ENCODE peak calls at places on chromosomes 16 and 17, in six cellular contexts. One of them, this sample, is unnamed.

GRCh38 chr16:71811261-71811803 is 2.7 kb upstream of the AP1G1 start:
- DNase-seq in psoas muscle: no peak
- DNase-seq in IMR-90: peak; percentile 60
- DNase-seq in A549: no peak
- DNase-seq in A673: no peak
- DNase-seq in WERI-Rb-1: no peak
- DNase-seq in this sample: no peak

GRCh38 chr16:68644715-68645493 is at the start of gene CDH3:
- DNase-seq in A549: no peak
- DNase-seq in psoas muscle: no peak
- DNase-seq in A673: peak; percentile 69
- DNase-seq in WERI-Rb-1: no peak
- DNase-seq in IMR-90: no peak
- DNase-seq in this sample: no peak

GRCh38 chr16:10849736-10850477 is 27.1 kb upstream of the CIITA start:
- DNase-seq in WERI-Rb-1: no peak
- DNase-seq in IMR-90: no peak
- DNase-seq in A673: no peak
- DNase-seq in A549: no peak
- DNase-seq in psoas muscle: no peak
- DNase-seq in this sample: no peak

GRCh38 chr17:6480325-6480675 is 36.0 kb downstream of the PIMREG start:
- DNase-seq in A673: no peak
- DNase-seq in A549: no peak
- DNase-seq in WERI-Rb-1: no peak
- DNase-seq in IMR-90: no peak
- DNase-seq in psoas muscle: no peak
- DNase-seq in this sample: no peak

GRCh38 chr17:67779098-67779672 is 46.1 kb upstream of the BPTF start:
- DNase-seq in A549: peak; percentile 66
- DNase-seq in WERI-Rb-1: peak; percentile 72
- DNase-seq in psoas muscle: peak; percentile 21
- DNase-seq in A673: peak; percentile 60
- DNase-seq in IMR-90: peak; percentile 61
- DNase-seq in this sample: peak; percentile 30

GRCh38 chr17:66571745-66572144 is 263.2 kb upstream of the CACNG5 start:
- DNase-seq in A549: no peak
- DNase-seq in WERI-Rb-1: no peak
- DNase-seq in A673: no peak
- DNase-seq in IMR-90: no peak
- DNase-seq in psoas muscle: no peak
- DNase-seq in this sample: no peak

GRCh38 chr16:46757339-46758050 is 9.4 kb upstream of the MYLK3 start:
- DNase-seq in A549: no peak
- DNase-seq in WERI-Rb-1: no peak
- DNase-seq in psoas muscle: peak; percentile 77
- DNase-seq in A673: no peak
- DNase-seq in IMR-90: peak; percentile 7
- DNase-seq in this sample: peak; percentile 75

GRCh38 chr17:7916799-7917198 is 710 bp upstream of the RNF227 start:
- DNase-seq in A549: no peak
- DNase-seq in WERI-Rb-1: no peak
- DNase-seq in psoas muscle: no peak
- DNase-seq in A673: no peak
- DNase-seq in IMR-90: peak; percentile 80
- DNase-seq in this sample: peak; percentile 28

GRCh38 chr16:9094008-9094846 is 2.8 kb downstream of the HAPSTR1 start:
- DNase-seq in IMR-90: no peak
- DNase-seq in A549: no peak
- DNase-seq in WERI-Rb-1: no peak
- DNase-seq in A673: no peak
- DNase-seq in psoas muscle: no peak
- DNase-seq in this sample: no peak

DNA sequence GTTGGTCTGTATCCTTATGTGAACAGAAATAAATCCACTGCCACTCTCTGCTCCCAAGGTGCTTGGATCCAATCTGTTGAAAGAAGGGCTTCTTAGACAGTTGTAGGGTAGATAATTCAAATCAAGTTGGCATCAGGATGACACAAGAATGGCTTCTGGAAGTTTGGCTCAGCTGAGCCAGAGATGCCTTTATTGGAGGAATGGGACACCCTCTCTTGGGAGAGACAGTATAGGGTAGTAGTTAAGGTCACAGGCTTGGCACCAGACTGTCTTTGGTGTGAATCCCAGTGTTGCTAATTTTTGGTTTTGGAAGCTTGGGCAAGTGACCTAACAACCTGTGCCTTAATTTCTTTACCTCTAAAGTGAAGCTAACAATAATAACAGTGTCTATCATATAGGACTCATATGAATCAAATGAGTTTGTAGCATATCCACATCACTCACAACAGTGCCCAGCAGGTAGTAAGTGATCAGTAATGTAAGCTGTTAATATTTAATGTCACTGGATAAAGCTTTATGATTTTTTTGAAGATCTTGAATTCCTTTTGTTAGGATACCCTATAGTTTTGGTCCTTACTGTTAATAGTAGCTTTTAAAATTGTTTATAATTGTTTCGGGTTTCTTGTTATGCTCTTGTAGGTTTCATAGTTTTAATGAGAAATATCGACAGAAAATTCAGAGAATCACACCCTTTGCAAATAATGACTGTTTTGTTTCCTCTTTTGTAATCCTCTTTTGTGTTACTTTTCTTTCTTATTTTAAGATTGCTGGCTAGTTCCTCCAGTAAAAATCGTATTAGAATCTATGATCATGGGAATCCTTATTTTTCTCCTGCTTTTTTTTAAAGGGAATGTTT is 19.1 kb downstream of the ZNRF1 start:
- DNase-seq in IMR-90: no peak
- DNase-seq in A549: no peak
- DNase-seq in psoas muscle: no peak
- DNase-seq in A673: no peak
- DNase-seq in WERI-Rb-1: no peak
- DNase-seq in this sample: no peak
- H3K4me3 ChIP-seq in IMR-90: no peak overlapping the region
- H3K4me3 ChIP-seq in A549: no peak overlapping the region
- H3K4me3 ChIP-seq in psoas muscle: no peak overlapping the region
- H3K4me3 ChIP-seq in A673: no peak overlapping the region
- H3K4me3 ChIP-seq in WERI-Rb-1: no peak overlapping the region
- H3K4me3 ChIP-seq in this sample: no peak overlapping the region

GRCh38 chr17:79350516-79350915 is 260.3 kb downstream of the RBFOX3 start:
- DNase-seq in A549: no peak
- DNase-seq in A673: no peak
- DNase-seq in psoas muscle: no peak
- DNase-seq in WERI-Rb-1: no peak
- DNase-seq in IMR-90: no peak
- DNase-seq in this sample: no peak

GRCh38 chr17:79355186-79355585 is 255.7 kb downstream of the RBFOX3 start:
- DNase-seq in IMR-90: no peak
- DNase-seq in A673: no peak
- DNase-seq in psoas muscle: no peak
- DNase-seq in A549: no peak
- DNase-seq in WERI-Rb-1: no peak
- DNase-seq in this sample: no peak

GRCh38 chr17:79353016-79353415 is 257.8 kb downstream of the RBFOX3 start:
- DNase-seq in WERI-Rb-1: no peak
- DNase-seq in A673: no peak
- DNase-seq in IMR-90: no peak
- DNase-seq in psoas muscle: no peak
- DNase-seq in A549: no peak
- DNase-seq in this sample: no peak

GRCh38 chr17:79354173-79354820 is 256.6 kb downstream of the RBFOX3 start:
- DNase-seq in A549: no peak
- DNase-seq in psoas muscle: no peak
- DNase-seq in IMR-90: no peak
- DNase-seq in WERI-Rb-1: no peak
- DNase-seq in A673: no peak
- DNase-seq in this sample: no peak

GRCh38 chr17:79353548-79353947 is 257.3 kb downstream of the RBFOX3 start:
- DNase-seq in A549: no peak
- DNase-seq in WERI-Rb-1: no peak
- DNase-seq in IMR-90: no peak
- DNase-seq in A673: no peak
- DNase-seq in psoas muscle: no peak
- DNase-seq in this sample: no peak
- H3K27ac ChIP-seq in A549: no peak overlapping the region
- H3K27ac ChIP-seq in WERI-Rb-1: no peak overlapping the region
- H3K27ac ChIP-seq in IMR-90: no peak overlapping the region
- H3K27ac ChIP-seq in A673: no peak overlapping the region
- H3K27ac ChIP-seq in psoas muscle: no peak overlapping the region
- H3K27ac ChIP-seq in this sample: no peak overlapping the region

GRCh38 chr17:81520021-81520894 is 7.7 kb upstream of the ACTG1 start:
- DNase-seq in psoas muscle: peak; percentile 20
- DNase-seq in IMR-90: no peak
- DNase-seq in A673: no peak
- DNase-seq in A549: no peak
- DNase-seq in WERI-Rb-1: no peak
- DNase-seq in this sample: no peak
- H3K4me3 ChIP-seq in psoas muscle: no peak overlapping the region
- H3K4me3 ChIP-seq in IMR-90: no peak overlapping the region
- H3K4me3 ChIP-seq in A673: no peak overlapping the region
- H3K4me3 ChIP-seq in A549: peak overlapping the region; percentile 66
- H3K4me3 ChIP-seq in WERI-Rb-1: peak overlapping the region; percentile 41
- H3K4me3 ChIP-seq in this sample: no peak overlapping the region

GRCh38 chr17:39951924-39952664 is 10.7 kb upstream of the GSDMA start:
- DNase-seq in A549: no peak
- DNase-seq in IMR-90: no peak
- DNase-seq in A673: no peak
- DNase-seq in psoas muscle: peak; percentile 35
- DNase-seq in WERI-Rb-1: no peak
- DNase-seq in this sample: no peak
- H3K27ac ChIP-seq in A549: peak overlapping the region; percentile 76
- H3K27ac ChIP-seq in IMR-90: peak overlapping the region; percentile 26
- H3K27ac ChIP-seq in A673: no peak overlapping the region
- H3K27ac ChIP-seq in psoas muscle: peak overlapping the region; percentile 59
- H3K27ac ChIP-seq in WERI-Rb-1: no peak overlapping the region
- H3K27ac ChIP-seq in this sample: no peak overlapping the region